ENCODE peak calls at places on chromosomes 4 and X, in five cellular contexts. V, R, C, B and I are unnamed samples.

GRCh38 chr4:71944956-71945355 is 86.8 kb upstream of the NPFFR2 start:
- DNase-seq in B (peak; percentile 12), V (no peak), C (no peak), R (no peak), I (peak; percentile 2)

GRCh38 chrX:39133971-39134370 is 332.7 kb downstream of the MID1IP1 start:
- DNase-seq in R (no peak), V (no peak), B (no peak), C (no peak), I (no peak)

GRCh38 chr4:90219822-90220221 is 92.6 kb downstream of the CCSER1 start:
- DNase-seq in B (no peak), V (no peak), C (no peak), R (no peak), I (no peak)

GRCh38 chrX:22689290-22689689 is 310.5 kb upstream of the DDX53 start:
- DNase-seq in B (peak; percentile 15), R (no peak), C (no peak), V (peak; percentile 65), I (peak; percentile 3)

GRCh38 chr4:1991596-1992434 is 17.0 kb downstream of the NELFA start:
- DNase-seq in C (no peak), V (no peak), R (no peak), B (no peak), I (no peak)

GRCh38 chr4:190018201-190018920 is 8.7 kb downstream of the FRG2 start:
- DNase-seq in V (peak; percentile 0), R (peak; percentile 32), B (no peak), C (no peak), I (no peak)

GRCh38 chr4:123699823-123700822 is 303.5 kb downstream of the SPRY1 start:
- DNase-seq in R (no peak), C (peak; percentile 13), B (peak; percentile 97), V (peak; percentile 90), I (peak; percentile 88)

GRCh38 chr4:39433878-39434492 is 24.7 kb downstream of the RPL9 start:
- DNase-seq in V (no peak), R (no peak), C (no peak), B (no peak), I (no peak)

GRCh38 chrX:19904778-19905367 is 17.5 kb upstream of the SH3KBP1 start:
- DNase-seq in B (peak; percentile 61), R (peak; percentile 48), V (peak; percentile 64), C (peak; percentile 4), I (no peak)

GRCh38 chr4:477686-478085 is 21.3 kb downstream of the ZNF721 start:
- DNase-seq in V (no peak), C (no peak), B (no peak), R (no peak), I (no peak)

GRCh38 chrX:5876984-5877655 is 351.5 kb downstream of the NLGN4X start:
- DNase-seq in C (no peak), R (no peak), V (peak; percentile 5), B (peak; percentile 0), I (no peak)

GRCh38 chr4:8168232-8168631 is 9.6 kb upstream of the ABLIM2 start:
- DNase-seq in B (no peak), C (no peak), R (no peak), V (no peak), I (no peak)
- TF ChIP-seq CTCF in B (peak; percentile 40), C (no peak), R (peak; percentile 56), V (peak; percentile 21), I (peak; percentile 63)

GRCh38 chrX:67558267-67558666 is 14.4 kb downstream of the AR start:
- DNase-seq in B (no peak), C (no peak), V (no peak), R (no peak), I (no peak)

GRCh38 chrX:67555578-67556203 is 11.9 kb downstream of the AR start:
- DNase-seq in R (no peak), B (peak; percentile 42), V (peak; percentile 55), C (peak; percentile 5), I (peak; percentile 31)
- TF ChIP-seq CTCF in R (peak; percentile 38), B (peak; percentile 78), V (peak; percentile 67), C (peak; percentile 50), I (peak; percentile 90)

GRCh38 chrX:100979881-100980607 is 10.5 kb downstream of the ARL13A start:
- DNase-seq in B (no peak), V (peak; percentile 26), R (no peak), C (no peak), I (no peak)
- TF ChIP-seq CTCF in B (no peak), V (no peak), R (no peak), C (no peak), I (no peak)

DNA sequence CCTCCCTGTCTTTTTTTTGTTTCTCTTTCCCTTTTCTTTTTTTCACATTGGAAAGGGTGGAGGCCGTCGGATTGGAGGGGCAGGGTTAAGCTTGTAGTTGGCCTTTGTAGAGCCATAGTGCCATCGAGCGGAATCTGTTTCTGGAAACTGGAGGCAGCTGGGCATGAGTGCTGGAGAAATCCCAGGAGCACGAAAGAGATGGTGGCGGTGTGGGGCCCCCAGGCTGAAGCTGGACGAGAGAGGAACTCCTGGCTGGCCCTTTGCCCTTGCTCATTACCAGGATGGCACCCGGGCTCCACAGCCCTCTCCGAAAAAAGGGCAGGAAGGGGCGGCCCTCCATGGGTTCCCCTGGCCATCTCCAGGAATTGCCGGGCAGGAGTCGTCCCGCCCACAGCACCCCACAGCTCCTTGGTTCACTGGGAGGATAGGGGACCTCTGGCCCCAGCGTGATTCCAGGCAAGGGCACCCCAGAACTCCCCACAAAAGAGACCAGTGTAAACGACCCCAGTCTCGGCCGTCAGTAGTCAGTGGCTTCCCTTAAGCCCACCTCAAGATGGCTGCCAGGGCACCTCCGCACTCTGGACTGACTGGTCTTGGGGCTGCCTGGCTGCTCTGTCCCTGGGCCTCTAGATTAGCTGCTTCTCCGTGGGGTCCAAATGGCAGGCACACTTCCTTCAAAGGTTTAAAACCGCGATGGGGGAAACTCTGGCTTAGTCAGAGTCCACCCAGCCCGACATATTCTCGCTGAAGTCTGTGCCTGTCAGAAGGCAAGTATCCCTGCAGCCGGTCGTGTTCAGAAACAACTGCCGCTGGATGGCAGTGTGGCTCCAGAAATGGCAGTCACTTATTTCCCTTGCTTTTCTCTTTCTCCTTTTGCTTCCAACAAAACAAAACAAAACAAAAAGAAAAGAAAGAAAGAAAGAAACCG is 74.1 kb downstream of the NBDY start:
- DNase-seq in R (peak; percentile 44), V (peak; percentile 75), B (peak; percentile 45), C (peak; percentile 36), I (peak; percentile 55)
- TF ChIP-seq CTCF in R (peak; percentile 31), V (peak; percentile 38), B (peak; percentile 45), C (no peak), I (peak; percentile 69)

DNA sequence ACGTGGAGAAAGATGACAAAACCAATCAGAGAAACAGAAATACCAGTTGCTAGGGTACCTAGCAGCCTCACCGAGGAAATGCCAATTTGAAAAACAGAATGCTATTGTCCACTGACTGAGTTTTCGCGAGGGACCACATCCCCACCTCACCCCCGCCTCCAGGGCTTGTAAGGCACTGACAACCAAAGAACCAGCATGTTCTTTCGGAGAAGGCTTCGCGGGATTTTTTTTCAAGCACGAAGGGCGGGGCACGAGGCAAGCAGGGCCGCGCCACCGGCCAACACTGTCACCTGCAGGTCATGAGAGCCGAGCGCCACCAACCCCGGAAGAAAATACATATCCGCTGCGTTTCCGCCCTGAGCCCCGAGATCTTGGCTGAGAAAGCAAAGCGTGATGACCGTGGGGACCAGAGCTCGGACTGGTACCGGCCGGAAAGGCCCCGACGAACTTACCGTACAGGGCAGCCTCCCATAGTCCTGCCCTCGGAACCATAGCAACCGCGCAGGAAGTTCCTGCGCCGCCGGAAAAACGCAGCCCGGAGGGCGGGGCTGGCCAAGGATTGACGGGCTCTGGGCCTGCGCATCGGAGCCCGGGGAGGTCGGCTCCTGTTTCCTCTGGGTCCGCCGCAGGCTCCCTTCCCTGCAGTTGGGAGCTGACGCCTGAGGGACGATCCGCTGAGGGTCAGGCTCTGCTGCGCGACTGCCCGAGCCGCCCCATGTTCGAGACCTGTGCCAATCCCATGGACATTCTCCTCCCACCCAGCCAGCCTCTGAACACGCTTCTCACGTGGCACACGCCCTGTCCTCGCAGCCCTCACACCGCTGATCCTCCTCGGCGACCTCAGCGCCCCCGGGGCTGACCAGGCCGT is 59.2 kb upstream of the PAGE5 start:
- DNase-seq in C (peak; percentile 90), B (peak; percentile 85), V (peak; percentile 94), R (peak; percentile 70), I (peak; percentile 77)
- TF ChIP-seq CTCF in C (peak; percentile 14), B (peak; percentile 18), V (no peak), R (peak; percentile 69), I (peak; percentile 45)

DNA sequence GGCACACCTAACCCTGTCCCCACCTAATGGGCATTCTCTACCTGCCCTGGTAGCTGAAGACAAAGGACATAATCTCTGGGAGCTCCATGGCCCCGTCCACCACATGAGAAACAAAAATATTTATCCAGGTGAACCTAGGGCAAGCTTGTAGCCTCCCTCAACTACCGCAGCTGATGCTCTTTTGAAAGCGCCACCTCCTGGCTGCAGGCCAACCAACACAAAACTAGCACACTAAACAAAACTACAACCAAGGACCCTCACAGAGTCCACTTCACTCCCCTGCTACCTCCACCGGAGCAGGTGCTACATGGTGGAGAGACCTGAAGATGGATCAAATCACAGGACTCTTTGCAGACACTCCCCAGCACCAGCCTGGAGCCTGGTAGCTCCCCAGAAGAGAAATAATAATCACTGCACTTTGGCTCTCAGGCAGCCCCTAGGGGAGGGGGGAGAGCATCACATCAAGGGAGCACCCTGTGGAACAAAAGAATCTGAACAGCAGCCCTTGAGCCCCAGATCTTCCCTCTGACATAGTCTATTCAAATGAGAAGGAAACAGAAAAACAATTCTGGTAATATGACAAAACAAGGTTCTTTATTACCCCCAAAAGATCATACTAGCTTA is 111.3 kb upstream of the ATP8A1 start:
- DNase-seq in B (no peak), C (no peak), R (no peak), V (no peak), I (no peak)
- TF ChIP-seq CTCF in B (no peak), C (no peak), R (peak; percentile 30), V (no peak), I (no peak)

GRCh38 chrX:68696267-68696666 is 48.8 kb downstream of the STARD8 start:
- DNase-seq in B (no peak), C (no peak), V (no peak), R (no peak), I (no peak)

GRCh38 chrX:68697036-68697435 is 49.6 kb downstream of the STARD8 start:
- DNase-seq in B (no peak), R (no peak), C (no peak), V (no peak), I (no peak)

GRCh38 chrX:68699960-68700746 is 52.7 kb downstream of the STARD8 start:
- DNase-seq in B (peak; percentile 62), R (no peak), V (peak; percentile 38), C (no peak), I (no peak)

GRCh38 chrX:68697465-68698125 is 50.1 kb downstream of the STARD8 start:
- DNase-seq in V (no peak), B (no peak), C (no peak), R (no peak), I (no peak)

DNA sequence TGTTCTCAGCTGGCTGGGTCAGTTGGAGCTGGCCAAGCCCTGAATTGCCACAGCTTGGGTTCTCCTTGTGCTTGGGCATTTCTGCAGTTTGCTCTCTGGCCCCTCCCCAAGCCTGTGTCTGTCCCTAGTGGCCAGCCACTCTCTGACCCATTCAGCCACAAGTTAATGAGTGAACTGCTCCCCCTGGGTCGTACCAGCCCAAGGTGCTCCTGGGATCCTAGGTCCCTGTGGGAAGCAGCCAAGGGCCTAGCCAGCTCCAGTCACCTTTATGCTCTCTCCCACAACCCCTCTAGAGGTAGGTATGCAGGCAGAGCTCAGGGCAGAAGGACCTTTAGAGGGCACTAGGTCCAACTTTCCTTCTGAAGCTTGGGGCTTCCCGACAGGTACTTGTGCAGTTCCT is 51.5 kb downstream of the STARD8 start:
- DNase-seq in C (no peak), B (no peak), R (no peak), V (no peak), I (no peak)
- TF ChIP-seq CTCF in C (no peak), B (no peak), R (no peak), V (no peak), I (no peak)